ENCODE peak calls at places on chromosome 2, in five cellular contexts. S is CD8-positive, alpha-beta T cell; T is osteocyte; M is anterior cingulate cortex; W is stimulated activated CD4-positive, alpha-beta T cell treated with anti-CD3 and anti-CD28 coated beads, Interleukin-2, amount 100 ng/mL, for 48 hours. Q is an unnamed sample.

GRCh38 chr2:28343184-28343942 is 49.3 kb upstream of the FOSL2 start:
- DNase-seq in S (no peak), T (no peak), M (no peak), W (no peak), Q (no peak)

GRCh38 chr2:28274911-28275685 is 117.6 kb upstream of the FOSL2 start:
- DNase-seq in S (no peak), T (no peak), M (no peak), W (no peak), Q (no peak)

GRCh38 chr2:65142515-65142914 is 12.6 kb upstream of the RAB1A start:
- DNase-seq in S (no peak), T (no peak), M (peak), W (no peak), Q (no peak)

GRCh38 chr2:138500592-138501426 is 761 bp upstream of the SPOPL start:
- DNase-seq in S (no peak), T (no peak), M (no peak), W (no peak), Q (no peak)

GRCh38 chr2:215022418-215022817 is 116.0 kb downstream of the ABCA12 start:
- DNase-seq in S (no peak), T (no peak), M (no peak), W (no peak), Q (no peak)

GRCh38 chr2:237514474-237515130 is 27.6 kb downstream of the MLPH start:
- DNase-seq in S (no peak), T (no peak), M (no peak), W (no peak), Q (no peak)

GRCh38 chr2:126828471-126828870 is 70.2 kb upstream of the TEX51 start:
- DNase-seq in S (no peak), T (no peak), M (no peak), W (no peak), Q (no peak)

GRCh38 chr2:184154438-184154837 is 443.9 kb upstream of the ZNF804A start:
- DNase-seq in S (no peak), T (no peak), M (no peak), W (no peak), Q (no peak)

GRCh38 chr2:36556847-36557246 is 41.1 kb downstream of the FEZ2 start:
- DNase-seq in S (no peak), T (no peak), M (no peak), W (no peak), Q (no peak)

GRCh38 chr2:203814661-203815540 is 52.7 kb upstream of the CTLA4 start:
- DNase-seq in S (peak), T (peak), M (peak), W (peak), Q (peak)

GRCh38 chr2:6452702-6453481 is 412.8 kb downstream of the CMPK2 start:
- DNase-seq in S (no peak), T (no peak), M (no peak), W (no peak), Q (no peak)

GRCh38 chr2:202079289-202079688 is 6.2 kb downstream of the KIAA2012 start:
- DNase-seq in S (no peak), T (no peak), M (no peak), W (no peak), Q (no peak)

GRCh38 chr2:241741016-241741415 is 6.6 kb downstream of the D2HGDH start:
- DNase-seq in S (peak), T (no peak), M (no peak), W (no peak), Q (peak)

GRCh38 chr2:106342801-106343200 is 125.4 kb downstream of the RGPD3 start:
- DNase-seq in S (no peak), T (no peak), M (no peak), W (no peak), Q (no peak)

GRCh38 chr2:82992948-82993347 is 1466.1 kb downstream of the SUCLG1 start:
- DNase-seq in S (no peak), T (no peak), M (no peak), W (no peak), Q (no peak)

GRCh38 chr2:180554330-180554729 is 426.1 kb upstream of the UBE2E3 start:
- DNase-seq in S (no peak), T (no peak), M (no peak), W (no peak), Q (no peak)

GRCh38 chr2:234571620-234572407 is 74.9 kb upstream of the ARL4C start:
- DNase-seq in S (no peak), T (no peak), M (no peak), W (no peak), Q (no peak)

GRCh38 chr2:240624011-240624949 is 1.0 kb upstream of the GPR35 start:
- DNase-seq in S (no peak), T (no peak), M (no peak), W (no peak), Q (no peak)

GRCh38 chr2:32864337-32864736 is 82.4 kb upstream of the LTBP1 start:
- DNase-seq in S (no peak), T (no peak), M (no peak), W (no peak), Q (no peak)

GRCh38 chr2:10507106-10507505 is 59.0 kb upstream of the ODC1 start:
- DNase-seq in S (no peak), T (peak), M (no peak), W (no peak), Q (no peak)

GRCh38 chr2:161414015-161414384 is 2.1 kb upstream of the TBR1 start:
- DNase-seq in S (no peak), T (no peak), M (no peak), W (no peak), Q (no peak)

GRCh38 chr2:58938988-58939387 is 697.9 kb upstream of the FANCL start:
- DNase-seq in S (no peak), T (no peak), M (no peak), W (no peak), Q (no peak)

GRCh38 chr2:231666171-231667095 is 41.9 kb upstream of the PTMA start:
- DNase-seq in S (no peak), T (peak), M (peak), W (no peak), Q (no peak)

GRCh38 chr2:111905990-111906735 is 7.8 kb downstream of the MERTK start:
- DNase-seq in S (no peak), T (no peak), M (peak), W (no peak), Q (no peak)

GRCh38 chr2:218425531-218425930 is 6.6 kb downstream of the VIL1 start:
- DNase-seq in S (no peak), T (no peak), M (no peak), W (no peak), Q (no peak)

GRCh38 chr2:3291113-3291512 is 86.5 kb downstream of the EIPR1 start:
- DNase-seq in S (no peak), T (no peak), M (no peak), W (no peak), Q (no peak)

GRCh38 chr2:58893645-58894336 is 652.7 kb upstream of the FANCL start:
- DNase-seq in S (no peak), T (no peak), M (no peak), W (no peak), Q (no peak)

GRCh38 chr2:238952261-238952924 is 104.5 kb downstream of the TWIST2 start:
- DNase-seq in S (no peak), T (no peak), M (no peak), W (no peak), Q (no peak)

GRCh38 chr2:226333388-226333787 is 466.2 kb downstream of the IRS1 start:
- DNase-seq in S (no peak), T (no peak), M (no peak), W (no peak), Q (no peak)

GRCh38 chr2:5590836-5591235 is 101.3 kb upstream of the SOX11 start:
- DNase-seq in S (no peak), T (no peak), M (no peak), W (no peak), Q (no peak)